ENCODE peak calls at places on chromosomes 5 and 9, in nine cellular contexts. G, U, V, A, Y, X, K, T and O are unnamed samples.
A peak's percentile ranks its signal among the peaks of the same experiment; 100 is the strongest.

GRCh38 chr9:34332370-34332964 is 3.1 kb downstream of the NUDT2 start:
- DNase-seq in G (no peak), U (peak; percentile 10), V (no peak), A (peak; percentile 30), Y (no peak), X (no peak), K (peak; percentile 24), T (peak; percentile 19), O (peak; percentile 73)

GRCh38 chr9:134689320-134690181 is 47.9 kb downstream of the COL5A1 start:
- DNase-seq in G (no peak), U (no peak), V (peak; percentile 91), A (no peak), Y (peak; percentile 70), X (peak; percentile 76), K (no peak), T (no peak), O (peak; percentile 29)

GRCh38 chr5:42612997-42613396 is 143.6 kb upstream of the CCDC152 start:
- DNase-seq in G (no peak), U (no peak), V (no peak), A (no peak), Y (no peak), X (no peak), K (peak; percentile 69), T (no peak), O (no peak)

GRCh38 chr5:149924481-149924880 is 20.1 kb downstream of the PDE6A start:
- DNase-seq in G (no peak), U (no peak), V (no peak), A (no peak), Y (no peak), X (no peak), K (no peak), T (no peak), O (no peak)

GRCh38 chr5:90909091-90909503 is 350.5 kb downstream of the ADGRV1 start:
- DNase-seq in G (no peak), U (no peak), V (no peak), A (no peak), Y (no peak), X (peak; percentile 19), K (peak; percentile 13), T (no peak), O (no peak)

GRCh38 chr9:69899491-69899890 is 78.9 kb downstream of the CFAP95 start:
- DNase-seq in G (no peak), U (no peak), V (no peak), A (no peak), Y (no peak), X (no peak), K (no peak), T (no peak), O (no peak)

GRCh38 chr5:91101777-91102379 is 281.2 kb downstream of the ARRDC3 start:
- DNase-seq in G (peak; percentile 14), U (peak; percentile 23), V (peak; percentile 90), A (peak; percentile 67), Y (peak; percentile 66), X (peak; percentile 83), K (peak; percentile 58), T (peak; percentile 27), O (peak; percentile 58)

GRCh38 chr5:40988761-40989510 is 79.6 kb downstream of the C7 start:
- DNase-seq in G (no peak), U (no peak), V (no peak), A (no peak), Y (no peak), X (no peak), K (no peak), T (peak; percentile 55), O (no peak)

GRCh38 chr5:44875661-44876250 is 67.0 kb downstream of the MRPS30 start:
- DNase-seq in G (no peak), U (peak; percentile 2), V (no peak), A (peak; percentile 92), Y (no peak), X (no peak), K (peak; percentile 92), T (peak; percentile 94), O (no peak)

GRCh38 chr5:4537489-4537888 is 602.6 kb upstream of the ADAMTS16 start:
- DNase-seq in G (no peak), U (no peak), V (no peak), A (no peak), Y (no peak), X (no peak), K (no peak), T (no peak), O (no peak)

GRCh38 chr9:16321461-16322119 is 548.9 kb downstream of the BNC2 start:
- DNase-seq in G (no peak), U (no peak), V (peak; percentile 55), A (no peak), Y (no peak), X (no peak), K (peak; percentile 72), T (no peak), O (no peak)

GRCh38 chr5:137791387-137791786 is 37.2 kb upstream of the HNRNPA0 start:
- DNase-seq in G (no peak), U (no peak), V (no peak), A (no peak), Y (no peak), X (no peak), K (no peak), T (peak; percentile 7), O (no peak)

GRCh38 chr9:99634185-99634584 is 187.5 kb upstream of the NR4A3 start:
- DNase-seq in G (no peak), U (no peak), V (no peak), A (no peak), Y (no peak), X (no peak), K (no peak), T (no peak), O (no peak)

GRCh38 chr5:179732918-179733763 is 519 bp downstream of the MAML1 start:
- DNase-seq in G (peak; percentile 2), U (peak; percentile 11), V (peak; percentile 71), A (no peak), Y (peak; percentile 34), X (peak; percentile 25), K (peak; percentile 24), T (peak; percentile 11), O (peak; percentile 39)

GRCh38 chr5:13659391-13659790 is 285.1 kb downstream of the DNAH5 start:
- DNase-seq in G (no peak), U (no peak), V (no peak), A (no peak), Y (no peak), X (no peak), K (peak; percentile 11), T (no peak), O (no peak)

GRCh38 chr9:34636791-34637355 is 714 bp downstream of the SIGMAR1 start:
- DNase-seq in G (no peak), U (no peak), V (no peak), A (no peak), Y (no peak), X (no peak), K (no peak), T (no peak), O (peak; percentile 9)

GRCh38 chr5:107652839-107653607 is 17.7 kb downstream of the EFNA5 start:
- DNase-seq in G (no peak), U (no peak), V (no peak), A (no peak), Y (no peak), X (no peak), K (no peak), T (no peak), O (no peak)

GRCh38 chr5:92332039-92332438 is 948.9 kb upstream of the ARRDC3 start:
- DNase-seq in G (no peak), U (no peak), V (no peak), A (no peak), Y (no peak), X (no peak), K (peak; percentile 57), T (no peak), O (no peak)

GRCh38 chr9:108271646-108272349 is 584.0 kb downstream of the ACTL7B start:
- DNase-seq in G (no peak), U (no peak), V (no peak), A (peak; percentile 13), Y (no peak), X (peak; percentile 30), K (peak; percentile 75), T (peak; percentile 79), O (peak; percentile 87)

DNA sequence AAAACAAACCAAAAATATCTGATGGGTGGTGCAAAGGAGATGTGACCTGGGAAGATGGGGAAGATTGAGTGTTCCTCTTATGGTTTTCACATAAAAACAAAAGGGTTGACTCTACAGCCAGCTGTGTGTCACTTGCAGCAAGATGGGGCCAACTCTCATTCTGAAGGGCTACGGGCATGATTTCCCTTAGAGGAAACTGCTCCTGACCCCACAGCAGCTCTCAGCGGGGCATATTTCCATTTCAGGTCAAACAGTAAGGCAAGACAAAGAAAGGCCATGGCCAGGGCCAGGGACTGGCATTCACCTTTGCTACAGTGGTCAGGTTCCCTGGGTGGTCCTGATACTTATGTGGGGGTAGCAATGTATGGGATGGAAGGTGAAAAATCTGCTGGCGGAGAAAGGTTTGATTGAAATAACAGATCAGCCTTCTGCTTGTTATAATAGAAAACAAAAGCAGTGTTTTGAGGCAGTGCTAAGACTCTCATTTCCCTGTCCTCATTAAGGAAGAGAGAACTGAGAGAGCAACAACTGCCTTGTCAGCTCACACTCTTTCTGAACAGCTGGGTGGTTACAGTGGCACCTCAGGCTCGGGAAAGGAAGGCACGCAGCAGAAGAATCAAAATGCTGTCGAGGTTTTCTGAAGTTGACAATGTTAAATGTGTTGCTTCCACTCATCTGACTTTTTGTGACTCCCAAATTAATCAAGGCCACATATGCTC is 120.7 kb upstream of the PCA3 start:
- DNase-seq in G (no peak), U (no peak), V (no peak), A (no peak), Y (no peak), X (no peak), K (no peak), T (no peak), O (no peak)
- H3K4me1 ChIP-seq in G (no peaks in the 10 kb centered on the region), U (no peaks in the 10 kb centered on the region), V (no peaks in the 10 kb centered on the region), A (no peaks in the 10 kb centered on the region), Y (no peaks in the 10 kb centered on the region), X (no peaks in the 10 kb centered on the region), K (peaks cover 3% of the 10 kb centered on the region), T (no peaks in the 10 kb centered on the region), O (no peaks in the 10 kb centered on the region)

GRCh38 chr5:95667219-95667618 is 15.6 kb downstream of the SPATA9 start:
- DNase-seq in G (no peak), U (no peak), V (no peak), A (no peak), Y (no peak), X (no peak), K (no peak), T (no peak), O (no peak)
- H3K27ac ChIP-seq in G (no peak overlapping the region), U (no peak overlapping the region), V (no peak overlapping the region), A (no peak overlapping the region), Y (no peak overlapping the region), X (no peak overlapping the region), K (no peak overlapping the region), T (no peak overlapping the region), O (no peak overlapping the region)

GRCh38 chr5:113213551-113213971 is 221.2 kb downstream of the TSSK1B start:
- DNase-seq in G (no peak), U (no peak), V (no peak), A (no peak), Y (no peak), X (no peak), K (no peak), T (no peak), O (no peak)
- H3K4me1 ChIP-seq in G (no peaks in the 10 kb centered on the region), U (no peaks in the 10 kb centered on the region), V (no peaks in the 10 kb centered on the region), A (no peaks in the 10 kb centered on the region), Y (peaks cover 89% of the 10 kb centered on the region), X (peaks cover under 1% of the 10 kb centered on the region), K (peaks cover 28% of the 10 kb centered on the region), T (peaks cover 9% of the 10 kb centered on the region), O (peaks cover 4% of the 10 kb centered on the region)

DNA sequence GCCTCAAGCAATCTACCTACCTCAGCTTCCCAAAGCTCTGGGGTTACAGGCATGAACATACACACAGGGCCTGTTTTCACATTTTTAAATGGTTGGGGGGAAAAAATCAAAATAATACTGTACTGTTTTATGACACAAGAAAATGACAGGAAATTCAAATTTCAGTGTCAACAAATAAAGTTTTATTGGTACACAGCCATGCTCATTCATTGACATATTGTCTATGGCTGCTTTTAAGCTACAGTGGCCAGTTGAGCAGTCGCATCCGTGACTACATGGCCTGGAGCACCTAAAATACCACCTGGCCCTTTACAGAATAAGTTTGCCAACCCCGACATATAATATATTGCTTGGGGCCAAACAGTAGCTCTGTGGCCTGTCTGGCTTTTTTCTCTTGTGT is 56.4 kb upstream of the GGTA1 start:
- DNase-seq in G (no peak), U (no peak), V (no peak), A (no peak), Y (no peak), X (no peak), K (no peak), T (no peak), O (no peak)
- H3K27ac ChIP-seq in G (no peak overlapping the region), U (no peak overlapping the region), V (peak overlapping the region; percentile 78), A (no peak overlapping the region), Y (no peak overlapping the region), X (no peak overlapping the region), K (peak overlapping the region; percentile 11), T (no peak overlapping the region), O (no peak overlapping the region)